ENCODE peak calls at places on chromosomes 1 and 21, in nine cellular contexts. One of them, this sample, is unnamed. For H3K4me1, the result is how much of the 10 kb centered on the place peaks cover.

GRCh38 chr21:17829472-17829871 is 10.3 kb upstream of the C21orf91 start:
- DNase-seq in mesendoderm: peak
- DNase-seq in IMR-90: peak
- DNase-seq in neural progenitor cell: no peak
- DNase-seq in ovary: no peak
- DNase-seq in aorta: no peak
- DNase-seq in esophagus squamous epithelium: no peak
- DNase-seq in lung: no peak
- DNase-seq in A549: no peak
- DNase-seq in this sample: no peak

GRCh38 chr21:38489729-38490128 is 8.5 kb downstream of the ERG start:
- DNase-seq in mesendoderm: no peak
- DNase-seq in IMR-90: no peak
- DNase-seq in neural progenitor cell: no peak
- DNase-seq in ovary: no peak
- DNase-seq in aorta: no peak
- DNase-seq in esophagus squamous epithelium: no peak
- DNase-seq in lung: no peak
- DNase-seq in A549: no peak
- DNase-seq in this sample: no peak

GRCh38 chr1:82813351-82813750 is 1012.6 kb downstream of the ADGRL2 start:
- DNase-seq in mesendoderm: no peak
- DNase-seq in IMR-90: no peak
- DNase-seq in neural progenitor cell: peak
- DNase-seq in ovary: no peak
- DNase-seq in aorta: no peak
- DNase-seq in esophagus squamous epithelium: no peak
- DNase-seq in lung: no peak
- DNase-seq in A549: no peak
- DNase-seq in this sample: no peak

GRCh38 chr1:166844791-166845190 is 5.5 kb downstream of the POGK start:
- DNase-seq in mesendoderm: no peak
- DNase-seq in IMR-90: no peak
- DNase-seq in neural progenitor cell: no peak
- DNase-seq in ovary: no peak
- DNase-seq in aorta: no peak
- DNase-seq in esophagus squamous epithelium: no peak
- DNase-seq in lung: no peak
- DNase-seq in A549: no peak
- DNase-seq in this sample: no peak

GRCh38 chr1:112985123-112985522 is 29.1 kb upstream of the SLC16A1 start:
- DNase-seq in mesendoderm: no peak
- DNase-seq in IMR-90: no peak
- DNase-seq in neural progenitor cell: no peak
- DNase-seq in ovary: no peak
- DNase-seq in aorta: no peak
- DNase-seq in esophagus squamous epithelium: no peak
- DNase-seq in lung: no peak
- DNase-seq in A549: no peak
- DNase-seq in this sample: no peak

GRCh38 chr21:32456497-32456918 is 44.0 kb downstream of the EVA1C start:
- DNase-seq in mesendoderm: no peak
- DNase-seq in IMR-90: peak
- DNase-seq in neural progenitor cell: no peak
- DNase-seq in ovary: peak
- DNase-seq in aorta: no peak
- DNase-seq in esophagus squamous epithelium: no peak
- DNase-seq in lung: no peak
- DNase-seq in A549: no peak
- DNase-seq in this sample: no peak

GRCh38 chr1:192489748-192490147 is 85.8 kb upstream of the RGS1 start:
- DNase-seq in mesendoderm: peak
- DNase-seq in IMR-90: peak
- DNase-seq in neural progenitor cell: no peak
- DNase-seq in ovary: peak
- DNase-seq in aorta: peak
- DNase-seq in esophagus squamous epithelium: no peak
- DNase-seq in lung: no peak
- DNase-seq in A549: peak
- DNase-seq in this sample: peak

GRCh38 chr1:210372931-210373627 is 44.4 kb downstream of the HHAT start:
- DNase-seq in mesendoderm: no peak
- DNase-seq in IMR-90: no peak
- DNase-seq in neural progenitor cell: no peak
- DNase-seq in ovary: no peak
- DNase-seq in aorta: no peak
- DNase-seq in esophagus squamous epithelium: no peak
- DNase-seq in lung: no peak
- DNase-seq in A549: no peak
- DNase-seq in this sample: no peak

GRCh38 chr1:19597463-19598309 is 46.4 kb upstream of the NBL1 start:
- DNase-seq in mesendoderm: peak
- DNase-seq in IMR-90: peak
- DNase-seq in neural progenitor cell: no peak
- DNase-seq in ovary: no peak
- DNase-seq in aorta: no peak
- DNase-seq in esophagus squamous epithelium: no peak
- DNase-seq in lung: no peak
- DNase-seq in A549: peak
- DNase-seq in this sample: peak

GRCh38 chr1:15454256-15454655 is 2.3 kb upstream of the CELA2A start:
- DNase-seq in mesendoderm: no peak
- DNase-seq in IMR-90: peak
- DNase-seq in neural progenitor cell: no peak
- DNase-seq in ovary: no peak
- DNase-seq in aorta: no peak
- DNase-seq in esophagus squamous epithelium: no peak
- DNase-seq in lung: no peak
- DNase-seq in A549: no peak
- DNase-seq in this sample: no peak

GRCh38 chr1:6800728-6801127 is 15.5 kb downstream of the CAMTA1 start:
- DNase-seq in mesendoderm: no peak
- DNase-seq in IMR-90: peak
- DNase-seq in neural progenitor cell: no peak
- DNase-seq in ovary: no peak
- DNase-seq in aorta: no peak
- DNase-seq in esophagus squamous epithelium: no peak
- DNase-seq in lung: no peak
- DNase-seq in A549: peak
- DNase-seq in this sample: no peak

GRCh38 chr1:52603680-52604501 is 1.7 kb downstream of the GPX7 start:
- DNase-seq in mesendoderm: no peak
- DNase-seq in IMR-90: peak
- DNase-seq in neural progenitor cell: no peak
- DNase-seq in ovary: no peak
- DNase-seq in aorta: no peak
- DNase-seq in esophagus squamous epithelium: no peak
- DNase-seq in lung: no peak
- DNase-seq in A549: no peak
- DNase-seq in this sample: no peak

GRCh38 chr1:116496380-116496779 is 74.4 kb downstream of the CD58 start:
- DNase-seq in mesendoderm: peak
- DNase-seq in IMR-90: peak
- DNase-seq in neural progenitor cell: no peak
- DNase-seq in ovary: no peak
- DNase-seq in aorta: peak
- DNase-seq in esophagus squamous epithelium: no peak
- DNase-seq in lung: no peak
- DNase-seq in A549: no peak
- DNase-seq in this sample: no peak

GRCh38 chr1:10033359-10033845 is 644 bp downstream of the UBE4B start:
- DNase-seq in mesendoderm: peak
- DNase-seq in IMR-90: peak
- DNase-seq in neural progenitor cell: peak
- DNase-seq in ovary: peak
- DNase-seq in aorta: no peak
- DNase-seq in esophagus squamous epithelium: no peak
- DNase-seq in lung: peak
- DNase-seq in A549: peak
- DNase-seq in this sample: peak

GRCh38 chr1:233010164-233010563 is 59.8 kb downstream of the NTPCR start:
- DNase-seq in mesendoderm: no peak
- DNase-seq in IMR-90: peak
- DNase-seq in neural progenitor cell: no peak
- DNase-seq in ovary: no peak
- DNase-seq in aorta: no peak
- DNase-seq in esophagus squamous epithelium: no peak
- DNase-seq in lung: no peak
- DNase-seq in A549: no peak
- DNase-seq in this sample: no peak

GRCh38 chr1:34781071-34781843 is at the start of gene GJB3:
- DNase-seq in mesendoderm: peak
- DNase-seq in IMR-90: no peak
- DNase-seq in neural progenitor cell: peak
- DNase-seq in ovary: no peak
- DNase-seq in aorta: no peak
- DNase-seq in esophagus squamous epithelium: no peak
- DNase-seq in lung: no peak
- DNase-seq in A549: no peak
- DNase-seq in this sample: peak
- H3K4me1 ChIP-seq in mesendoderm: under half
- H3K4me1 ChIP-seq in IMR-90: under half
- H3K4me1 ChIP-seq in neural progenitor cell: under half
- H3K4me1 ChIP-seq in ovary: under half
- H3K4me1 ChIP-seq in aorta: under half
- H3K4me1 ChIP-seq in esophagus squamous epithelium: half or more
- H3K4me1 ChIP-seq in lung: under half
- H3K4me1 ChIP-seq in A549: under half
- H3K4me1 ChIP-seq in this sample: under half

GRCh38 chr21:29233611-29234540 is 64.8 kb upstream of the BACH1 start:
- DNase-seq in mesendoderm: peak
- DNase-seq in IMR-90: no peak
- DNase-seq in neural progenitor cell: peak
- DNase-seq in ovary: no peak
- DNase-seq in aorta: no peak
- DNase-seq in esophagus squamous epithelium: no peak
- DNase-seq in lung: no peak
- DNase-seq in A549: no peak
- DNase-seq in this sample: no peak
- H3K4me1 ChIP-seq in mesendoderm: under half
- H3K4me1 ChIP-seq in IMR-90: under half
- H3K4me1 ChIP-seq in neural progenitor cell: under half
- H3K4me1 ChIP-seq in ovary: under half
- H3K4me1 ChIP-seq in aorta: under half
- H3K4me1 ChIP-seq in esophagus squamous epithelium: under half
- H3K4me1 ChIP-seq in lung: under half
- H3K4me1 ChIP-seq in A549: under half
- H3K4me1 ChIP-seq in this sample: under half

GRCh38 chr1:184930232-184930631 is 44.1 kb downstream of the NIBAN1 start:
- DNase-seq in mesendoderm: no peak
- DNase-seq in IMR-90: no peak
- DNase-seq in neural progenitor cell: no peak
- DNase-seq in ovary: no peak
- DNase-seq in aorta: no peak
- DNase-seq in esophagus squamous epithelium: no peak
- DNase-seq in lung: no peak
- DNase-seq in A549: no peak
- DNase-seq in this sample: no peak

GRCh38 chr1:184930645-184931044 is 43.7 kb downstream of the NIBAN1 start:
- DNase-seq in mesendoderm: no peak
- DNase-seq in IMR-90: no peak
- DNase-seq in neural progenitor cell: no peak
- DNase-seq in ovary: no peak
- DNase-seq in aorta: no peak
- DNase-seq in esophagus squamous epithelium: no peak
- DNase-seq in lung: no peak
- DNase-seq in A549: no peak
- DNase-seq in this sample: no peak

GRCh38 chr1:184929711-184930202 is 44.6 kb downstream of the NIBAN1 start:
- DNase-seq in mesendoderm: no peak
- DNase-seq in IMR-90: no peak
- DNase-seq in neural progenitor cell: no peak
- DNase-seq in ovary: no peak
- DNase-seq in aorta: no peak
- DNase-seq in esophagus squamous epithelium: no peak
- DNase-seq in lung: no peak
- DNase-seq in A549: no peak
- DNase-seq in this sample: no peak

GRCh38 chr1:184932319-184932718 is 42.0 kb downstream of the NIBAN1 start:
- DNase-seq in mesendoderm: no peak
- DNase-seq in IMR-90: no peak
- DNase-seq in neural progenitor cell: no peak
- DNase-seq in ovary: no peak
- DNase-seq in aorta: no peak
- DNase-seq in esophagus squamous epithelium: no peak
- DNase-seq in lung: no peak
- DNase-seq in A549: no peak
- DNase-seq in this sample: no peak

GRCh38 chr1:184931566-184931965 is 42.7 kb downstream of the NIBAN1 start:
- DNase-seq in mesendoderm: no peak
- DNase-seq in IMR-90: no peak
- DNase-seq in neural progenitor cell: no peak
- DNase-seq in ovary: no peak
- DNase-seq in aorta: no peak
- DNase-seq in esophagus squamous epithelium: no peak
- DNase-seq in lung: no peak
- DNase-seq in A549: no peak
- DNase-seq in this sample: no peak
- H3K4me1 ChIP-seq in mesendoderm: under half
- H3K4me1 ChIP-seq in IMR-90: under half
- H3K4me1 ChIP-seq in neural progenitor cell: under half
- H3K4me1 ChIP-seq in ovary: under half
- H3K4me1 ChIP-seq in aorta: under half
- H3K4me1 ChIP-seq in esophagus squamous epithelium: under half
- H3K4me1 ChIP-seq in lung: under half
- H3K4me1 ChIP-seq in A549: under half
- H3K4me1 ChIP-seq in this sample: under half

DNA sequence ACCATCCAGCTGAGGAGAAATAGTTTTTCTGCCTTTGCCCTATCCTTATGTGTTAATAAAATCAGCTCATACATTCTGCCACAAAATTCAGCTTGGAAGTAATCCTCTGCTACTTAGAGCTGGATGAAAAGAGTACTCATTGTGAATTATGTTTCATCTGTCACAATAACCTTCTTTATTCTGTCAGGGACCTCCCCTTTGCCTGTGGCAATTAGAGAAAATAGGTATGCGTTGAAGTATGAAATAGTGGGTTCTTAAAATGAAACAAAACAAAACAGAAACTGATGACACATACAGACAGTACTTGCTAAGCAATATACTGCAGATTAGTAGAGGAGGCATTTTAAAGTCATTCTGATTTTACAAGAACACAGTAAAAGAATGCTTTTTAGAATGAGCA is 578.5 kb downstream of the USP25 start:
- DNase-seq in mesendoderm: no peak
- DNase-seq in IMR-90: peak
- DNase-seq in neural progenitor cell: no peak
- DNase-seq in ovary: no peak
- DNase-seq in aorta: no peak
- DNase-seq in esophagus squamous epithelium: no peak
- DNase-seq in lung: no peak
- DNase-seq in A549: no peak
- DNase-seq in this sample: no peak
- H3K4me1 ChIP-seq in mesendoderm: under half
- H3K4me1 ChIP-seq in IMR-90: under half
- H3K4me1 ChIP-seq in neural progenitor cell: under half
- H3K4me1 ChIP-seq in ovary: under half
- H3K4me1 ChIP-seq in aorta: under half
- H3K4me1 ChIP-seq in esophagus squamous epithelium: under half
- H3K4me1 ChIP-seq in lung: under half
- H3K4me1 ChIP-seq in A549: under half
- H3K4me1 ChIP-seq in this sample: under half